ENCODE peak calls at places on chromosomes 2 and 18, in five cellular contexts. One of them, this sample, is unnamed.

GRCh38 chr18:75116809-75117208 is 92.1 kb downstream of the PTGR3 start:
- DNase-seq in psoas muscle: no peak
- DNase-seq in stomach: no peak
- DNase-seq in GM12865: no peak
- DNase-seq in cardiac fibroblast: no peak
- DNase-seq in this sample: no peak

GRCh38 chr2:4507706-4508105 is 804.3 kb downstream of the DCDC2C start:
- DNase-seq in stomach: no peak
- DNase-seq in psoas muscle: no peak
- DNase-seq in cardiac fibroblast: no peak
- DNase-seq in GM12865: no peak
- DNase-seq in this sample: no peak

GRCh38 chr18:76978616-76979015 is 154.0 kb downstream of the MBP start:
- DNase-seq in psoas muscle: no peak
- DNase-seq in stomach: no peak
- DNase-seq in cardiac fibroblast: no peak
- DNase-seq in GM12865: no peak
- DNase-seq in this sample: no peak

GRCh38 chr2:203562283-203562682 is 27.2 kb upstream of the RAPH1 start:
- DNase-seq in cardiac fibroblast: no peak
- DNase-seq in stomach: no peak
- DNase-seq in GM12865: no peak
- DNase-seq in psoas muscle: no peak
- DNase-seq in this sample: no peak

GRCh38 chr2:182496596-182496995 is 69.8 kb upstream of the PDE1A start:
- DNase-seq in GM12865: no peak
- DNase-seq in cardiac fibroblast: no peak
- DNase-seq in stomach: no peak
- DNase-seq in psoas muscle: no peak
- DNase-seq in this sample: no peak

GRCh38 chr2:127280693-127281092 is 13.3 kb downstream of the ERCC3 start:
- DNase-seq in GM12865: no peak
- DNase-seq in stomach: no peak
- DNase-seq in cardiac fibroblast: no peak
- DNase-seq in psoas muscle: no peak
- DNase-seq in this sample: no peak

GRCh38 chr2:88735853-88736252 is 44.4 kb downstream of the RPIA start:
- DNase-seq in psoas muscle: peak
- DNase-seq in cardiac fibroblast: no peak
- DNase-seq in GM12865: no peak
- DNase-seq in stomach: no peak
- DNase-seq in this sample: no peak

GRCh38 chr2:121689356-121689755 is 40.1 kb upstream of the CLASP1 start:
- DNase-seq in stomach: peak
- DNase-seq in GM12865: no peak
- DNase-seq in psoas muscle: no peak
- DNase-seq in cardiac fibroblast: peak
- DNase-seq in this sample: no peak

GRCh38 chr2:68878071-68878711 is 7.0 kb upstream of the BMP10 start:
- DNase-seq in GM12865: no peak
- DNase-seq in stomach: no peak
- DNase-seq in cardiac fibroblast: no peak
- DNase-seq in psoas muscle: no peak
- DNase-seq in this sample: no peak

GRCh38 chr2:54347622-54348021 is 91.6 kb upstream of the TSPYL6 start:
- DNase-seq in psoas muscle: no peak
- DNase-seq in GM12865: no peak
- DNase-seq in cardiac fibroblast: no peak
- DNase-seq in stomach: no peak
- DNase-seq in this sample: no peak

GRCh38 chr18:34835466-34835865 is 125.4 kb downstream of the DTNA start:
- DNase-seq in stomach: no peak
- DNase-seq in cardiac fibroblast: no peak
- DNase-seq in psoas muscle: no peak
- DNase-seq in GM12865: no peak
- DNase-seq in this sample: no peak

GRCh38 chr2:102686479-102687439 is 67.4 kb downstream of the SLC9A2 start:
- DNase-seq in stomach: no peak
- DNase-seq in GM12865: peak
- DNase-seq in cardiac fibroblast: no peak
- DNase-seq in psoas muscle: no peak
- DNase-seq in this sample: no peak

GRCh38 chr2:61538920-61539559 is 884 bp upstream of the XPO1 start:
- DNase-seq in psoas muscle: no peak
- DNase-seq in GM12865: peak
- DNase-seq in cardiac fibroblast: peak
- DNase-seq in stomach: no peak
- DNase-seq in this sample: no peak

GRCh38 chr2:69695850-69696216 is 46.1 kb upstream of the ANXA4 start:
- DNase-seq in GM12865: no peak
- DNase-seq in cardiac fibroblast: no peak
- DNase-seq in psoas muscle: no peak
- DNase-seq in stomach: no peak
- DNase-seq in this sample: no peak

GRCh38 chr2:127651381-127651809 is 5.4 kb downstream of the GPR17 start:
- DNase-seq in stomach: no peak
- DNase-seq in GM12865: no peak
- DNase-seq in cardiac fibroblast: no peak
- DNase-seq in psoas muscle: peak
- DNase-seq in this sample: no peak

GRCh38 chr18:3982541-3982940 is 472.6 kb downstream of the DLGAP1 start:
- DNase-seq in stomach: no peak
- DNase-seq in cardiac fibroblast: no peak
- DNase-seq in psoas muscle: no peak
- DNase-seq in GM12865: no peak
- DNase-seq in this sample: no peak

GRCh38 chr18:23547806-23548205 is 38.5 kb downstream of the NPC1 start:
- DNase-seq in cardiac fibroblast: no peak
- DNase-seq in psoas muscle: no peak
- DNase-seq in GM12865: no peak
- DNase-seq in stomach: no peak
- DNase-seq in this sample: no peak

GRCh38 chr2:51662187-51662586 is 630.3 kb upstream of the NRXN1 start:
- DNase-seq in GM12865: no peak
- DNase-seq in stomach: no peak
- DNase-seq in cardiac fibroblast: no peak
- DNase-seq in psoas muscle: no peak
- DNase-seq in this sample: no peak

GRCh38 chr2:437772-438393 is 150.0 kb upstream of the ALKAL2 start:
- DNase-seq in cardiac fibroblast: no peak
- DNase-seq in GM12865: peak
- DNase-seq in psoas muscle: no peak
- DNase-seq in stomach: peak
- DNase-seq in this sample: peak

GRCh38 chr2:62054916-62055315 is 141.0 kb upstream of the B3GNT2 start:
- DNase-seq in stomach: no peak
- DNase-seq in psoas muscle: no peak
- DNase-seq in GM12865: no peak
- DNase-seq in cardiac fibroblast: no peak
- DNase-seq in this sample: no peak

GRCh38 chr2:169965495-169965894 is 138.2 kb downstream of the UBR3 start:
- DNase-seq in stomach: no peak
- DNase-seq in psoas muscle: no peak
- DNase-seq in GM12865: no peak
- DNase-seq in cardiac fibroblast: peak
- DNase-seq in this sample: no peak

GRCh38 chr18:40016405-40016804 is 1938.6 kb upstream of the PIK3C3 start:
- DNase-seq in GM12865: no peak
- DNase-seq in stomach: no peak
- DNase-seq in psoas muscle: no peak
- DNase-seq in cardiac fibroblast: no peak
- DNase-seq in this sample: no peak

GRCh38 chr2:64865073-64865830 is 123.9 kb upstream of the SLC1A4 start:
- DNase-seq in cardiac fibroblast: peak
- DNase-seq in stomach: peak
- DNase-seq in GM12865: peak
- DNase-seq in psoas muscle: peak
- DNase-seq in this sample: peak

DNA sequence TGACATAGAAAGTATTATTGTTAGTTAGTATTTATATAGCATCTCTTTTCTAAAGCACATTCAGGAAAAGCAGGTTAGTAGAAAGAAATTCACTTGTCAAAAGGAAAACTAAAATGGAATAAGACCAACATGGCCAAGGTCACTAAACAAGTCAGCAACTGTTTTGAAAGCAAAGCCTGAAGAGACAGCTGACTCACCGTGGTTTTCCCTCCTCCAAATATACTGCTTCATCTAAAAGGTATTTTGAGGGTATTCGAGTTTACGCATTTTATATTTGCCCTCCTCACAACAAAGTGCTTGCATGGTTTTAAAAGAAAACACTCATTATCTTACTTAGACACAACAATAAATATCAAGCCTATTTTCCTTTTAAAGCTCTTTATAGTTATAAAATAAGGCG is 24.0 kb downstream of the ZNF385B start:
- DNase-seq in GM12865: no peak
- DNase-seq in stomach: no peak
- DNase-seq in cardiac fibroblast: peak
- DNase-seq in psoas muscle: no peak
- DNase-seq in this sample: no peak
- H3K4me3 ChIP-seq in GM12865: no peak
- H3K4me3 ChIP-seq in stomach: no peak
- H3K4me3 ChIP-seq in cardiac fibroblast: no peak
- H3K4me3 ChIP-seq in psoas muscle: peak
- H3K4me3 ChIP-seq in this sample: no peak

GRCh38 chr2:232873292-232873908 is 3.3 kb downstream of the SNORC start:
- DNase-seq in psoas muscle: peak
- DNase-seq in stomach: no peak
- DNase-seq in GM12865: no peak
- DNase-seq in cardiac fibroblast: no peak
- DNase-seq in this sample: no peak
- TF ChIP-seq CTCF in psoas muscle: no peak
- TF ChIP-seq CTCF in stomach: no peak
- TF ChIP-seq CTCF in GM12865: no peak
- TF ChIP-seq CTCF in cardiac fibroblast: no peak
- TF ChIP-seq CTCF in this sample: no peak

GRCh38 chr2:230439590-230439989 is 23.6 kb downstream of the SP100 start:
- DNase-seq in psoas muscle: no peak
- DNase-seq in GM12865: peak
- DNase-seq in stomach: no peak
- DNase-seq in cardiac fibroblast: peak
- DNase-seq in this sample: no peak
- H3K4me3 ChIP-seq in psoas muscle: no peak
- H3K4me3 ChIP-seq in GM12865: peak
- H3K4me3 ChIP-seq in stomach: no peak
- H3K4me3 ChIP-seq in cardiac fibroblast: no peak
- H3K4me3 ChIP-seq in this sample: no peak

GRCh38 chr2:216059233-216059834 is 22.3 kb downstream of the PECR start:
- DNase-seq in GM12865: peak
- DNase-seq in psoas muscle: no peak
- DNase-seq in cardiac fibroblast: no peak
- DNase-seq in stomach: no peak
- DNase-seq in this sample: no peak
- TF ChIP-seq CTCF in GM12865: peak
- TF ChIP-seq CTCF in psoas muscle: no peak
- TF ChIP-seq CTCF in cardiac fibroblast: peak
- TF ChIP-seq CTCF in stomach: no peak
- TF ChIP-seq CTCF in this sample: peak

GRCh38 chr2:1789610-1790009 is 45.3 kb upstream of the PXDN start:
- DNase-seq in cardiac fibroblast: no peak
- DNase-seq in GM12865: no peak
- DNase-seq in stomach: no peak
- DNase-seq in psoas muscle: no peak
- DNase-seq in this sample: no peak

GRCh38 chr2:1791670-1792069 is 47.4 kb upstream of the PXDN start:
- DNase-seq in stomach: no peak
- DNase-seq in cardiac fibroblast: no peak
- DNase-seq in psoas muscle: no peak
- DNase-seq in GM12865: no peak
- DNase-seq in this sample: no peak

GRCh38 chr2:1793001-1793867 is 48.9 kb upstream of the PXDN start:
- DNase-seq in GM12865: no peak
- DNase-seq in stomach: no peak
- DNase-seq in psoas muscle: no peak
- DNase-seq in cardiac fibroblast: no peak
- DNase-seq in this sample: no peak

GRCh38 chr2:1790473-1790872 is 46.2 kb upstream of the PXDN start:
- DNase-seq in cardiac fibroblast: no peak
- DNase-seq in psoas muscle: no peak
- DNase-seq in GM12865: no peak
- DNase-seq in stomach: no peak
- DNase-seq in this sample: no peak

DNA sequence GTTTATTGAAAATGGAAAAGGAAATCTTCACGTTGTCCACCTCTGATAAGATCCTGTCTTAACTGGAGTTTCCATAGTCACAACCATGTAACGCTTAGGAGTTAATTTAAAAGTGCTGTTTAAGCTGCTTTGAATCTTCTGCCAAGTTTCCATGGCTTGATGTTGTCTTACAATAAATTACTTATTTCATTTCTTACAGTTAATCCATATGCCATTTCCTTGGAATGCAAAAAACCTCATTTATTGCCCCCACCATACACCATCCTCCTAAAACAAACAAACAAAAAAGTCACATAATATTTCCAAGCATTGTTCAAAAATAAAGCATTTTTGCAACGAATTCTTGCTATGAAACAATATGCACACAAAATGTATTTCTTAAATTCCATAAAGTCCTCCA is 46.7 kb upstream of the PXDN start:
- DNase-seq in GM12865: no peak
- DNase-seq in stomach: no peak
- DNase-seq in psoas muscle: no peak
- DNase-seq in cardiac fibroblast: no peak
- DNase-seq in this sample: no peak
- H3K4me3 ChIP-seq in GM12865: no peak
- H3K4me3 ChIP-seq in stomach: no peak
- H3K4me3 ChIP-seq in psoas muscle: no peak
- H3K4me3 ChIP-seq in cardiac fibroblast: no peak
- H3K4me3 ChIP-seq in this sample: no peak

GRCh38 chr18:48336332-48336731 is 72.9 kb downstream of the ZBTB7C start:
- DNase-seq in GM12865: no peak
- DNase-seq in stomach: no peak
- DNase-seq in cardiac fibroblast: peak
- DNase-seq in psoas muscle: no peak
- DNase-seq in this sample: no peak
- TF ChIP-seq CTCF in GM12865: no peak
- TF ChIP-seq CTCF in stomach: no peak
- TF ChIP-seq CTCF in cardiac fibroblast: peak
- TF ChIP-seq CTCF in psoas muscle: peak
- TF ChIP-seq CTCF in this sample: no peak

GRCh38 chr18:44758821-44759624 is 78.3 kb downstream of the SETBP1 start:
- DNase-seq in psoas muscle: no peak
- DNase-seq in cardiac fibroblast: no peak
- DNase-seq in GM12865: peak
- DNase-seq in stomach: no peak
- DNase-seq in this sample: peak
- H3K4me3 ChIP-seq in psoas muscle: no peak
- H3K4me3 ChIP-seq in cardiac fibroblast: no peak
- H3K4me3 ChIP-seq in GM12865: peak
- H3K4me3 ChIP-seq in stomach: no peak
- H3K4me3 ChIP-seq in this sample: no peak

This sample was measured in GM06990.